ENCODE peak calls at places on chromosome 11, in eight cellular contexts. F, N, M, E, O, U, Y and P are unnamed samples.

GRCh38 chr11:134276396-134277175 is 407 bp downstream of the GLB1L3 start:
- DNase-seq in E (no peak), O (peak; percentile 31), N (no peak), Y (no peak), F (no peak), U (peak; percentile 51), M (no peak), P (no peak)

GRCh38 chr11:19508166-19508565 is 204.5 kb upstream of the NAV2 start:
- DNase-seq in O (no peak), M (no peak), E (no peak), F (no peak), U (no peak), N (no peak), Y (peak; percentile 27), P (no peak)

GRCh38 chr11:82308979-82309378 is 424.7 kb downstream of the FAM181B start:
- DNase-seq in E (no peak), U (no peak), O (no peak), M (no peak), N (no peak), Y (no peak), F (no peak), P (no peak)

GRCh38 chr11:119789766-119790407 is 60.9 kb upstream of the NECTIN1 start:
- DNase-seq in N (no peak), O (no peak), F (no peak), E (no peak), M (no peak), U (no peak), Y (no peak), P (no peak)

GRCh38 chr11:102396708-102397563 is 49.9 kb downstream of the BIRC2 start:
- DNase-seq in O (no peak), F (no peak), Y (no peak), E (no peak), M (no peak), U (no peak), N (no peak), P (no peak)

GRCh38 chr11:93444671-93445073 is 98.5 kb downstream of the SMCO4 start:
- DNase-seq in N (peak; percentile 90), M (peak; percentile 23), Y (no peak), F (peak; percentile 74), O (peak; percentile 11), U (no peak), E (no peak), P (no peak)

GRCh38 chr11:69878927-69879733 is 59.9 kb upstream of the FGF3 start:
- DNase-seq in F (no peak), E (no peak), Y (no peak), N (no peak), U (no peak), M (no peak), O (no peak), P (no peak)

GRCh38 chr11:16982256-16982671 is 31.9 kb downstream of the PLEKHA7 start:
- DNase-seq in U (no peak), O (no peak), M (no peak), Y (peak; percentile 53), F (no peak), N (no peak), E (no peak), P (no peak)

GRCh38 chr11:16812274-16812673 is 73.8 kb downstream of the C11orf58 start:
- DNase-seq in U (no peak), F (no peak), E (no peak), N (no peak), O (no peak), M (no peak), Y (no peak), P (no peak)

GRCh38 chr11:14854057-14854456 is 38.0 kb downstream of the CYP2R1 start:
- DNase-seq in O (no peak), N (peak; percentile 24), F (no peak), M (no peak), Y (no peak), E (no peak), U (no peak), P (no peak)

GRCh38 chr11:56183459-56183858 is 7.0 kb downstream of the OR5J2 start:
- DNase-seq in U (no peak), N (no peak), O (no peak), E (no peak), F (no peak), M (no peak), Y (no peak), P (no peak)

GRCh38 chr11:111912535-111912934 is at the start of gene HSPB2:
- DNase-seq in F (no peak), N (no peak), M (no peak), O (no peak), Y (no peak), E (peak; percentile 70), U (no peak), P (peak; percentile 75)

GRCh38 chr11:82698576-82699352 is 34.9 kb downstream of the FAM181B start:
- DNase-seq in U (no peak), F (no peak), E (no peak), Y (no peak), M (no peak), N (no peak), O (no peak), P (no peak)

GRCh38 chr11:8250981-8251620 is 12.6 kb downstream of the LMO1 start:
- DNase-seq in F (no peak), Y (no peak), O (no peak), N (no peak), M (no peak), U (no peak), E (no peak), P (peak; percentile 13)

GRCh38 chr11:82546556-82547162 is 187.0 kb downstream of the FAM181B start:
- DNase-seq in F (no peak), Y (no peak), U (no peak), E (no peak), N (no peak), M (peak; percentile 4), O (no peak), P (no peak)

GRCh38 chr11:9802291-9802861 is 138.5 kb downstream of the SWAP70 start:
- DNase-seq in F (no peak), M (peak; percentile 72), U (no peak), Y (no peak), O (no peak), E (no peak), N (peak; percentile 83), P (no peak)

GRCh38 chr11:129574431-129574830 is 198.8 kb downstream of the BARX2 start:
- DNase-seq in F (no peak), E (no peak), N (no peak), Y (no peak), O (no peak), U (no peak), M (no peak), P (no peak)

GRCh38 chr11:67504950-67505561 is at the start of gene PITPNM1:
- DNase-seq in Y (peak; percentile 79), U (no peak), N (peak; percentile 49), M (no peak), O (peak; percentile 90), F (peak; percentile 80), E (peak; percentile 94), P (peak; percentile 90)

GRCh38 chr11:369336-370018 is at the start of gene B4GALNT4:
- DNase-seq in E (no peak), F (peak; percentile 42), Y (no peak), N (no peak), M (no peak), O (no peak), U (no peak), P (peak; percentile 16)

GRCh38 chr11:107043242-107043991 is 25.1 kb upstream of the GUCY1A2 start:
- DNase-seq in F (peak; percentile 90), O (no peak), M (peak; percentile 87), N (peak; percentile 87), E (no peak), Y (no peak), U (no peak), P (no peak)

GRCh38 chr11:116636341-116636968 is 136.3 kb downstream of the BUD13 start:
- DNase-seq in U (no peak), M (no peak), N (no peak), O (no peak), E (no peak), Y (no peak), F (no peak), P (no peak)

GRCh38 chr11:61667684-61668320 is 12.4 kb upstream of the DAGLA start:
- DNase-seq in U (no peak), O (no peak), E (no peak), M (no peak), F (no peak), N (no peak), Y (no peak), P (no peak)

GRCh38 chr11:44622721-44623258 is 57.3 kb downstream of the CD82 start:
- DNase-seq in M (no peak), E (no peak), N (no peak), F (peak; percentile 3), U (no peak), O (no peak), Y (peak; percentile 10), P (no peak)

GRCh38 chr11:8719260-8720190 is 36.9 kb downstream of the RPL27A start:
- DNase-seq in O (no peak), Y (no peak), N (peak; percentile 77), U (no peak), M (peak; percentile 81), F (peak; percentile 93), E (no peak), P (peak; percentile 66)

GRCh38 chr11:12289667-12290476 is 87.5 kb upstream of the PARVA start:
- DNase-seq in Y (peak; percentile 11), O (no peak), M (no peak), F (no peak), U (no peak), E (no peak), N (no peak), P (no peak)

GRCh38 chr11:34427171-34427805 is 11.4 kb upstream of the CAT start:
- DNase-seq in U (no peak), O (no peak), Y (no peak), M (peak; percentile 86), E (no peak), N (peak; percentile 92), F (peak; percentile 78), P (no peak)

GRCh38 chr11:623999-624704 is 603 bp downstream of the CDHR5 start:
- DNase-seq in Y (peak; percentile 73), U (no peak), N (peak; percentile 31), E (no peak), O (no peak), M (no peak), F (peak; percentile 61), P (no peak)

GRCh38 chr11:3833461-3833860 is 7.3 kb downstream of the RHOG start:
- DNase-seq in N (no peak), E (no peak), U (no peak), Y (no peak), M (no peak), O (no peak), F (no peak), P (no peak)

GRCh38 chr11:134531331-134532135 is 119.5 kb upstream of the B3GAT1 start:
- DNase-seq in M (no peak), E (no peak), Y (peak; percentile 24), U (no peak), O (no peak), F (no peak), N (no peak), P (peak; percentile 60)

GRCh38 chr11:134438533-134438932 is 26.5 kb upstream of the B3GAT1 start:
- DNase-seq in U (no peak), Y (no peak), N (no peak), F (no peak), E (no peak), M (no peak), O (no peak), P (no peak)

GRCh38 chr11:17738350-17739207 is 4.0 kb downstream of the KCNC1 start:
- DNase-seq in Y (no peak), E (no peak), M (no peak), U (no peak), F (no peak), N (no peak), O (no peak), P (no peak)

GRCh38 chr11:11931461-11932055 is 76.9 kb downstream of the DKK3 start:
- DNase-seq in N (peak; percentile 54), F (peak; percentile 49), Y (no peak), U (no peak), E (no peak), O (no peak), M (peak; percentile 39), P (no peak)

GRCh38 chr11:27795955-27796861 is 96.0 kb upstream of the BDNF start:
- DNase-seq in U (peak; percentile 66), Y (peak; percentile 26), F (peak; percentile 45), O (no peak), M (no peak), N (no peak), E (no peak), P (peak; percentile 37)

GRCh38 chr11:17703951-17704350 is 15.4 kb upstream of the MYOD1 start:
- DNase-seq in M (no peak), Y (no peak), N (no peak), O (no peak), E (no peak), U (no peak), F (peak; percentile 13), P (no peak)